ENCODE peak calls at places on chromosomes 1 and 21, in four cellular contexts. O is right lobe of liver, V is omental fat pad, T is RWPE1. L is an unnamed sample.

GRCh38 chr1:212207822-212208520 is 77.2 kb upstream of the PPP2R5A start:
- DNase-seq in O (no peak), V (no peak), T (no peak), L (no peak)

GRCh38 chr1:13797397-13797796 is 97.4 kb downstream of the PRDM2 start:
- DNase-seq in O (no peak), V (no peak), T (no peak), L (no peak)

GRCh38 chr1:226048886-226049285 is 13.6 kb upstream of the H3-3A start:
- DNase-seq in O (no peak), V (no peak), T (no peak), L (no peak)

GRCh38 chr1:21904725-21905520 is 32.2 kb downstream of the HSPG2 start:
- DNase-seq in O (no peak), V (no peak), T (peak), L (no peak)

GRCh38 chr21:45870421-45870820 is 111.1 kb upstream of the COL6A1 start:
- DNase-seq in O (peak), V (no peak), T (no peak), L (no peak)

GRCh38 chr21:36104306-36105300 is 30.3 kb upstream of the CBR3 start:
- DNase-seq in O (peak), V (no peak), T (no peak), L (no peak)

GRCh38 chr1:76786232-76786631 is 81.0 kb upstream of the ST6GALNAC5 start:
- DNase-seq in O (no peak), V (no peak), T (no peak), L (no peak)

GRCh38 chr1:78254517-78254916 is 208.8 kb downstream of the GIPC2 start:
- DNase-seq in O (no peak), V (no peak), T (peak), L (no peak)

GRCh38 chr21:36629061-36629460 is 69.9 kb upstream of the SIM2 start:
- DNase-seq in O (no peak), V (no peak), T (no peak), L (no peak)

GRCh38 chr1:1337793-1338147 is 6.7 kb downstream of the TAS1R3 start:
- DNase-seq in O (no peak), V (no peak), T (peak), L (no peak)

GRCh38 chr1:226401407-226402303 is 6.2 kb downstream of the PARP1 start:
- DNase-seq in O (no peak), V (no peak), T (no peak), L (no peak)

GRCh38 chr21:15365751-15366392 is 301.1 kb upstream of the NRIP1 start:
- DNase-seq in O (no peak), V (no peak), T (no peak), L (no peak)

GRCh38 chr1:18886003-18886335 is 16.4 kb downstream of the ALDH4A1 start:
- DNase-seq in O (no peak), V (no peak), T (peak), L (no peak)

GRCh38 chr1:91862120-91862519 is 23.8 kb downstream of the TGFBR3 start:
- DNase-seq in O (no peak), V (no peak), T (no peak), L (no peak)

GRCh38 chr1:186897008-186897407 is 68.3 kb downstream of the PLA2G4A start:
- DNase-seq in O (no peak), V (no peak), T (no peak), L (no peak)

GRCh38 chr21:25383545-25383944 is 223.7 kb downstream of the MRPL39 start:
- DNase-seq in O (no peak), V (no peak), T (no peak), L (no peak)

GRCh38 chr1:235910357-235911299 is 43.9 kb upstream of the LYST start:
- DNase-seq in O (peak), V (no peak), T (peak), L (no peak)

GRCh38 chr1:63082754-63083153 is 239.6 kb upstream of the FOXD3 start:
- DNase-seq in O (no peak), V (no peak), T (no peak), L (no peak)

GRCh38 chr1:63087966-63088365 is 234.4 kb upstream of the FOXD3 start:
- DNase-seq in O (no peak), V (no peak), T (no peak), L (no peak)
- TF ChIP-seq CTCF in O (no peak), V (no peak), T (no peak), L (no peak)

DNA sequence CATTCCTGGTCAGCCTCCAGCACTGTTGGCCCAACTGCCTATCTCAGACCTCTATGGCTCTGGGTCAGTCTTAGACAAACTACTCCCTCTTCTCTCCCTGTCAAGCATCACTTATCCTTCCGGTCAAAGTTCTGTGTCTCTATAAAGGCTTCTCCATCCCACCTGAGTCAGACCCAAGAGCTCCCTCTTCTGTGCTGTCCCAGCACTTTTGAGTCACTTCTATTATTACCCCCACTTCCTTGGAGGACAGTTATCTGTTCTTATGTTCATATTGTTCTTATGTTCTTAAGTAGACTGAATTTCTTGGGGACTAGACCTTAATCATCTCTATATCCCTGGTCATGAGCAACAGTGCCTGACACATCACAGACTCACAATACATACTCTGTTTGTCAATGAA is 29.2 kb upstream of the IL10 start:
- DNase-seq in O (no peak), V (no peak), T (no peak), L (no peak)
- TF ChIP-seq CTCF in O (no peak), V (no peak), T (no peak), L (no peak)

DNA sequence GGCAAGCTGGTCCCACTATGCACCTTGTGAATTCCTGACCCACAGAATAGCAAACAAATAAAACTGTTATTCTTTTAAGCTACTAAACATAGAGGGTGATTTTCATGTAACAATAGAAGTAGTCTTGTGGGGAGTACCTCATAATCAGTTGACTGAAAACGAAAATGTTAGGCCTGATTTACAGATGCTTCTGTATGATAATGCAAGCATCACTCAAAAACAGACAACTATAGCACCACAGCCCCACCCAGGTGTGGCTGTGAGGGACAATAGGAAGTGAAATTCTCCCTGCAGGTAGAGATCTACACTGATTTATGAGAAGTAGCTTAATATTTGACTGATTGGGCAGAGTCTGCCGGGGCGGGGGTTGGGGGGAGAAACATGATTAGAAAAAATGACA is 26.5 kb upstream of the KRTAP19-8 start:
- DNase-seq in O (no peak), V (no peak), T (no peak), L (no peak)
- TF ChIP-seq CTCF in O (no peak), V (no peak), T (no peak), L (no peak)

DNA sequence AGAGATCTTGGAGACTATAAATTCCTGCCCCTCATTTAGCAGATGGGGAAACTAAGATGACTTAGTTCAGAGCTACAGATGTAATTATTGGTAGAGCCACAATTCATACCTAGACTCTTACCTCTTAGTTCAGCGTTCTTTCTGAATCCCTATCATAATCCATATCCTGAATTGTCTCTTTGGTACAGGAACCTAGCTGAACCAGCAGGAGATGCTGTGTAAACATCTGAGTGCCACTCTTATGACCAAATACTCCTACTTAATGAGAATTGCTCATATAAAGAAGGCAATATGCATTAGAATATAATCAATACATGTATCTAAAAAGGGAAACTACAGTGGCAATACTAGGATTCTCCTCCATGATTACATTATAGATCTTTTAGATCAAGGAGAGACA is 459.0 kb downstream of the SIPA1L2 start:
- DNase-seq in O (no peak), V (no peak), T (no peak), L (no peak)
- TF ChIP-seq CTCF in O (no peak), V (no peak), T (no peak), L (no peak)

GRCh38 chr1:55584521-55585401 is 369.6 kb upstream of the USP24 start:
- DNase-seq in O (no peak), V (no peak), T (no peak), L (no peak)
- TF ChIP-seq CTCF in O (no peak), V (no peak), T (no peak), L (no peak)